ENCODE peak calls at places on chromosomes 6 and 20, in seven cellular contexts. M is lower leg skin, S is coronary artery, N is uterus, L is AG04449, D is hepatocyte, V is AG09319. E is an unnamed sample.

GRCh38 chr6:139325003-139325600 is 33.3 kb upstream of the TXLNB start:
- DNase-seq in D (no peak), S (no peak), V (no peak), M (no peak), N (no peak), L (no peak), E (no peak)

GRCh38 chr6:32972353-32973143 is 4.2 kb downstream of the BRD2 start:
- DNase-seq in M (peak; percentile 88), S (peak; percentile 84), D (peak; percentile 37), L (no peak), V (no peak), N (peak; percentile 41), E (peak; percentile 67)

GRCh38 chr20:43955244-43956191 is 40.9 kb downstream of the TOX2 start:
- DNase-seq in S (no peak), M (no peak), L (peak; percentile 78), D (no peak), V (peak; percentile 87), N (no peak), E (peak; percentile 35)

GRCh38 chr6:116373940-116374339 is 3.2 kb downstream of the DSE start:
- DNase-seq in V (no peak), M (no peak), D (no peak), S (no peak), N (no peak), L (no peak), E (no peak)

GRCh38 chr6:168368971-168369370 is 49.4 kb upstream of the DACT2 start:
- DNase-seq in M (peak; percentile 68), L (no peak), V (no peak), N (no peak), S (no peak), D (no peak), E (no peak)

GRCh38 chr6:2630891-2631458 is 119.7 kb downstream of the MYLK4 start:
- DNase-seq in V (no peak), M (no peak), N (no peak), L (no peak), D (no peak), S (no peak), E (no peak)

GRCh38 chr6:8707956-8708772 is 272.8 kb upstream of the SLC35B3 start:
- DNase-seq in L (no peak), S (no peak), D (peak; percentile 65), V (peak; percentile 7), M (no peak), N (no peak), E (no peak)

GRCh38 chr20:46206025-46206424 is 87.9 kb downstream of the CD40 start:
- DNase-seq in L (no peak), M (no peak), D (no peak), N (no peak), V (no peak), S (no peak), E (no peak)

GRCh38 chr6:153001767-153002612 is 519 bp downstream of the MTRF1L start:
- DNase-seq in N (no peak), V (no peak), L (no peak), M (no peak), S (no peak), D (peak; percentile 24), E (no peak)

GRCh38 chr6:150406948-150407347 is 38.1 kb downstream of the IYD start:
- DNase-seq in L (no peak), D (no peak), S (no peak), V (no peak), N (no peak), M (no peak), E (no peak)

GRCh38 chr6:137519629-137520176 is 25.5 kb upstream of the OLIG3 start:
- DNase-seq in V (no peak), N (no peak), S (no peak), M (no peak), D (no peak), L (no peak), E (no peak)

GRCh38 chr6:167700199-167700598 is 126.5 kb upstream of the AFDN start:
- DNase-seq in N (no peak), L (no peak), V (no peak), S (peak; percentile 55), M (no peak), D (no peak), E (no peak)

GRCh38 chr6:4316867-4317400 is 181.6 kb upstream of the ECI2 start:
- DNase-seq in M (peak; percentile 90), N (no peak), D (peak; percentile 29), V (peak; percentile 22), S (no peak), L (peak; percentile 29), E (no peak)

GRCh38 chr6:111978826-111979225 is 75.1 kb upstream of the CCN6 start:
- DNase-seq in M (no peak), L (no peak), D (no peak), S (no peak), N (no peak), V (no peak), E (no peak)

GRCh38 chr6:142028527-142028926 is 104.2 kb upstream of the GJE1 start:
- DNase-seq in L (no peak), M (no peak), S (no peak), V (no peak), D (no peak), N (no peak), E (no peak)

GRCh38 chr20:3911956-3912355 is 22.8 kb downstream of the PANK2 start:
- DNase-seq in S (no peak), M (peak; percentile 62), L (no peak), N (no peak), D (no peak), V (no peak), E (no peak)

GRCh38 chr20:2640260-2640659 is 12.2 kb upstream of the NOP56 start:
- DNase-seq in L (no peak), M (no peak), N (no peak), V (no peak), S (no peak), D (no peak), E (no peak)

GRCh38 chr6:126228001-126228791 is 111.7 kb upstream of the CENPW start:
- DNase-seq in L (no peak), N (no peak), D (no peak), V (no peak), S (no peak), M (no peak), E (no peak)

GRCh38 chr20:38143238-38143645 is 21.8 kb downstream of the TGM2 start:
- DNase-seq in V (no peak), L (no peak), D (peak; percentile 85), M (no peak), N (no peak), S (no peak), E (no peak)

GRCh38 chr6:89596056-89596455 is 42.5 kb downstream of the LYRM2 start:
- DNase-seq in V (no peak), S (no peak), N (no peak), M (no peak), L (no peak), D (no peak), E (no peak)

GRCh38 chr6:151004415-151005024 is 139.0 kb downstream of the MTHFD1L start:
- DNase-seq in N (no peak), D (no peak), M (no peak), S (no peak), V (peak; percentile 80), L (peak; percentile 72), E (no peak)

GRCh38 chr20:34083137-34083536 is 28.9 kb downstream of the EIF2S2 start:
- DNase-seq in S (peak; percentile 86), N (peak; percentile 44), L (no peak), M (peak; percentile 89), D (peak; percentile 25), V (peak; percentile 87), E (no peak)

GRCh38 chr6:139982652-139983051 is 608.2 kb upstream of the CITED2 start:
- DNase-seq in M (no peak), V (peak; percentile 65), L (peak; percentile 78), D (no peak), S (no peak), N (no peak), E (no peak)

GRCh38 chr6:7165002-7165735 is 57.4 kb downstream of the RREB1 start:
- DNase-seq in V (no peak), N (no peak), L (no peak), D (peak; percentile 60), S (no peak), M (no peak), E (no peak)
- TF ChIP-seq CTCF in V (no peak), N (no peak), L (no peak), D (no peak), S (no peak), M (no peak), E (no peak)

DNA sequence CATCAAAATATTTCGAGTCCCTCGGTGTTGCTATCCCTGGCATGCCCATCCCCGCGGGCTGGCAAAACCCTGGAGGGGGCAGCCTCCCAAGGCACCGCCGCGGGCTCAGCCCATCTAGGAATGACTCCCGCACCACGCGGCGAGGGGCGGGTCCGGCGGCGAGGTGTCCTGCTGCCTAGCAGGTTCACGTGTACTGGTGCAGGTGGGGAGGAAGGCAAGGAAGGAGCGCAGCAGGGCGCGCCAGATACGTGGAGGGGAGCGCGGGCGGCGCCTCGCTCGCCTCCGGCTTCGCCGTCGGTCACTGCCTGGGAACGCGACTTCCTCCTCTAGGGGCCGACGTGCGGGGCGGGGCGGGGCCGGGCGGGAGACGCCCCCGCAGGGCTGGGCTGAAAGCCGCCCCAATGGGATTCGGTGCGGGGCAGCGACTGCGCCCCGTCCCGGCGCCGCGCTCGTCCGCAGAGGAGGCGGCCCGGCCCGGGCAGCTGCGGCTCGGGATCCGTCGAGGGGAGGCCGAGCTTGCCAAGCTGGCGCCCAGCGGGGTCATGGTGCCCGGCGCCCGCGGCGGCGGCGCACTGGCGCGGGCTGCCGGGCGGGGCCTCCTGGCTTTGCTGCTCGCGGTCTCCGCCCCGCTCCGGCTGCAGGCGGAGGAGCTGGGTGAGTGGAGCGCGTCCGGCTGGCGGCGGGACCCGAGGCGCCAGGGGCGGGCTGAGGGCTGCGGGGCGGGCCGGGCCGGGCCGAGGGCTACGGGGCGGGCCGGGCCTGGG is at the start of gene DCBLD1:
- DNase-seq in S (peak; percentile 86), V (peak; percentile 39), M (peak; percentile 92), L (no peak), N (peak; percentile 68), D (peak; percentile 90), E (peak; percentile 65)
- TF ChIP-seq CTCF in S (no peak), V (no peak), M (no peak), L (no peak), N (no peak), D (no peak), E (no peak)

GRCh38 chr6:120230008-120230407 is 880.4 kb upstream of the MAN1A1 start:
- DNase-seq in D (no peak), V (no peak), M (no peak), S (no peak), N (no peak), L (no peak), E (no peak)
- TF ChIP-seq CTCF in D (no peak), V (no peak), M (no peak), S (no peak), N (no peak), L (no peak), E (no peak)

DNA sequence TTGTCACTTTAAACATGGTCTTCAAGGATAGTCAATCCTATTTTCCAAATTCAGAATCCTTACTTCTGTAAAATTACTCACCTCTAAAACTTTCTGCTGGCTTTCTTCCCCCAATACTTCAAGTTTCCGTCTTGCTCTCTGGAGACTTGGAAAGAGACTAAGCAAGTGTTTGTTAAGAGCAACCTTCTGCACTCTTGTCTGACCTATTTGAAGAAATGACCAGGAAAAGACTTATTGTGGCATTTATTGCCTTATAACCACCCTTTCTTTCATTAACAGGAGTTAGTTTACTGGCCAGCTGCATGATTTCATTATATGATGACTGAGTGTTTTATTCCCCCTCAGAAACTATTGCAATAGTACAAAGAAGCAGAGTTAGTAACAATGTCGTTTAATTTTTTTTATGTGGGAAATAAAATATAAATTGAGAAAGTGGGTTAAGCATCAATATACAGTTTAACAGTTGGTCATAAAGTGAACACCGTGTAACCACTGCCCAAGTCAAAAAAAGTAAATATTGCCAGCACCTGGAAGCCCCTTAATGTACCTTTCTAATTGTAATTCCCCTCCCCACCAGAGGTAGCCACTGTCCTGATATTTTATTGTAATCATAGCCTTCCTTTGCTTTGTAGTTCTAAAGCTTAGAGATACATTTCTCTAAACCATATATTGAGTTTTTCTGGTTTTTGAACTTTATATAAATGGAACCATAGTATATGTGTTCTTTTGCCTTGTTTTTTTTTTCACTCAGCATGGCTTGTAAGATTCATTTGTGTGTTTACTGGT is 180.7 kb downstream of the TBC1D7 start:
- DNase-seq in V (no peak), M (no peak), S (no peak), L (no peak), N (no peak), D (no peak), E (no peak)
- TF ChIP-seq CTCF in V (no peak), M (no peak), S (no peak), L (no peak), N (no peak), D (no peak), E (no peak)